ENCODE peak calls at places on chromosome 6, in ten cellular contexts. O, A, Y, J, I, D, W, K, V and P are unnamed samples.

GRCh38 chr6:84522135-84522535 is 242.3 kb downstream of the TBX18 start:
- DNase-seq in Y (no peak), J (no peak), O (no peak), A (no peak), V (no peak), W (no peak), K (no peak), I (peak), D (no peak), P (peak)

GRCh38 chr6:45832063-45832462 is 183.6 kb downstream of the CLIC5 start:
- DNase-seq in Y (no peak), V (no peak), A (no peak), I (no peak), J (no peak), D (no peak), O (no peak), K (no peak), W (no peak), P (no peak)

GRCh38 chr6:13916230-13916944 is 8.4 kb upstream of the RNF182 start:
- DNase-seq in K (no peak), V (no peak), I (no peak), W (peak), O (no peak), D (no peak), J (no peak), Y (no peak), A (no peak), P (no peak)

GRCh38 chr6:52731719-52732118 is 31.6 kb downstream of the GSTA2 start:
- DNase-seq in D (no peak), W (no peak), O (no peak), Y (no peak), V (no peak), A (no peak), I (no peak), J (no peak), K (no peak), P (no peak)

GRCh38 chr6:162385980-162386379 is 341.6 kb downstream of the PRKN start:
- DNase-seq in D (no peak), J (no peak), O (no peak), I (no peak), Y (no peak), K (no peak), A (no peak), V (no peak), W (no peak), P (no peak)

GRCh38 chr6:40287296-40287820 is 299.8 kb downstream of the LRFN2 start:
- DNase-seq in J (no peak), W (no peak), K (no peak), V (no peak), D (peak), Y (no peak), I (no peak), A (no peak), O (no peak), P (no peak)

GRCh38 chr6:106895703-106896040 is 78.9 kb downstream of the CD24 start:
- DNase-seq in D (no peak), K (no peak), I (no peak), Y (no peak), O (no peak), A (no peak), V (no peak), J (no peak), W (no peak), P (no peak)

GRCh38 chr6:109069746-109070145 is 24.9 kb downstream of the SESN1 start:
- DNase-seq in Y (no peak), W (no peak), O (no peak), I (no peak), K (no peak), D (no peak), A (no peak), V (no peak), J (no peak), P (no peak)